ENCODE peak calls at places on chromosomes 16 and 17, in seven cellular contexts. I, S, Y, U, F, T and H are unnamed samples.

GRCh38 chr17:8016632-8017424 is 14.4 kb downstream of the GUCY2D start:
- DNase-seq in I (no peak), S (no peak), Y (no peak), U (peak), F (peak), T (peak), H (no peak)

GRCh38 chr17:80265205-80266068 is 4.8 kb downstream of the RNF213 start:
- DNase-seq in I (no peak), S (no peak), Y (no peak), U (no peak), F (no peak), T (no peak), H (no peak)

GRCh38 chr16:74901606-74902005 is 83.3 kb downstream of the WDR59 start:
- DNase-seq in I (no peak), S (no peak), Y (no peak), U (no peak), F (no peak), T (no peak), H (no peak)

GRCh38 chr17:75535119-75535537 is 9.6 kb downstream of the LLGL2 start:
- DNase-seq in I (no peak), S (no peak), Y (no peak), U (peak), F (no peak), T (no peak), H (no peak)

GRCh38 chr16:9195301-9195700 is 103.9 kb downstream of the HAPSTR1 start:
- DNase-seq in I (no peak), S (no peak), Y (no peak), U (no peak), F (no peak), T (no peak), H (no peak)

GRCh38 chr16:2473999-2474876 is 689 bp upstream of the TBC1D24 start:
- DNase-seq in I (peak), S (no peak), Y (no peak), U (peak), F (no peak), T (no peak), H (no peak)

GRCh38 chr16:62755938-62756337 is 719.7 kb upstream of the CDH8 start:
- DNase-seq in I (no peak), S (no peak), Y (no peak), U (no peak), F (no peak), T (no peak), H (no peak)

GRCh38 chr17:82892869-82893565 is 53.2 kb upstream of the ZNF750 start:
- DNase-seq in I (no peak), S (no peak), Y (no peak), U (peak), F (no peak), T (no peak), H (no peak)

GRCh38 chr16:2056681-2057407 is 9.1 kb downstream of the TSC2 start:
- DNase-seq in I (no peak), S (no peak), Y (no peak), U (no peak), F (no peak), T (no peak), H (no peak)

GRCh38 chr16:19108409-19109287 is 5.1 kb upstream of the ITPRIPL2 start:
- DNase-seq in I (no peak), S (no peak), Y (no peak), U (no peak), F (no peak), T (no peak), H (no peak)